ENCODE peak calls at places on chromosomes 12 and 14, in four cellular contexts. C is fibroblast of lung, E is GM23248, M is right cardiac atrium. L is an unnamed sample.

GRCh38 chr12:92992041-92992440 is 62.9 kb upstream of the EEA1 start:
- DNase-seq in C (peak; percentile 52), E (peak; percentile 58), M (no peak), L (no peak)

GRCh38 chr12:96398422-96399080 is 1.7 kb downstream of the CDK17 start:
- DNase-seq in E (peak; percentile 30), M (no peak), C (peak; percentile 39), L (no peak)

GRCh38 chr14:100653409-100653808 is 66.2 kb upstream of the BEGAIN start:
- DNase-seq in M (no peak), C (no peak), E (no peak), L (no peak)

GRCh38 chr14:35391388-35391710 is 13.2 kb downstream of the NFKBIA start:
- DNase-seq in C (no peak), M (no peak), E (no peak), L (no peak)

GRCh38 chr12:12503384-12504078 is 59.1 kb downstream of the DUSP16 start:
- DNase-seq in E (no peak), M (no peak), C (no peak), L (no peak)

GRCh38 chr14:73785336-73785833 is 66.2 kb upstream of the PTGR2 start:
- DNase-seq in C (peak; percentile 96), M (no peak), E (peak; percentile 88), L (no peak)

GRCh38 chr14:86672071-86672470 is 1142.1 kb downstream of the FLRT2 start:
- DNase-seq in C (no peak), E (no peak), M (no peak), L (no peak)

GRCh38 chr14:105316563-105316941 is 2.0 kb downstream of the PACS2 start:
- DNase-seq in C (no peak), M (no peak), E (no peak), L (no peak)

GRCh38 chr12:646303-647038 is 16.8 kb downstream of the NINJ2 start:
- DNase-seq in E (peak; percentile 82), C (no peak), M (peak; percentile 92), L (no peak)

GRCh38 chr14:24816929-24817637 is 183.1 kb upstream of the GZMB start:
- DNase-seq in C (no peak), M (no peak), E (no peak), L (no peak)

GRCh38 chr12:112125250-112125999 is at the start of gene TRAFD1:
- DNase-seq in M (peak; percentile 100), C (peak; percentile 97), E (peak; percentile 99), L (peak; percentile 97)
- H3K4me1 ChIP-seq in M (peaks cover 6% of the 10 kb centered on the region), C (peaks cover 26% of the 10 kb centered on the region), E (peaks cover 58% of the 10 kb centered on the region), L (peaks cover 59% of the 10 kb centered on the region)

DNA sequence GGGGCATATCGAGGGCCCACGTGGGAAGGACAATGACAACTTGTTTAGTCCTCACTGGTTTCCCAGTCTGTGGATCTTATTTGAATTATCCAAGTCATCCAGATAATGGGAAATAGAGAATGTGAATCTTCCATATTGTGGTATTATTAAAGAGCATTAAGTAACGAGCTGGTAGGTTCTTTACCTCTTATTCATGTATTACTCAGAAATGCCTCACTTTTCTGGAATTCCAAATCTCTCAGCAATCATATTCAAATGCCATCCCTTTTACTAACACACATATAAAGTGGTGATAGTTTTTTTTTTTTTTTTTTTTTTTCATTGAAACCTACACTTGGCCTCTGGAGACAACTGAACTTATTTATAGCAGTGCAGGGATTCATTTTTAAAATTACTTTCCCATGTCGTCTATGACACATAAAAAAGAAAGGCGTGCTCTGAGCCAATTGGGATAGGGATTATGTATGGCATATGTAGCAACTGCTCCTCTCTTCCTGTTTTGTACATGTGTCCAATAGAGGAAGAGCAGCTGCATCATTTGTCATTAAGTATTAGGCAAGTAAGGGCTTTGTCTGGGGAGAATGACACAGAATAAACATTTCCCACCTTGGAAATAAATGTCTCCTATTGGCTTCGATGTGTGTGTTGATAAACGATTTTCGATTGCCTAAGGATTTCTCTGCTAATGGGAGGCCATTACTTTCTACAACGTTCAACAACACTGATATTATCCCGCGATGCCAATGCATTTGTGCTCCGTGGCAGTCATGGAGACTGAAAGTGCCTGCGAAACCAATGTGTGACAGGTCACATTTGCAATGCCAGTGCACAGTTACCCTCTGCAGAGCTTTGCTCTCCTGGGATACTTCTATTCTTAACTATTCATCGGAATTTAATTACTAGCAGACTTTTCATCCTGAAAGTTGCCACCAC is 78.6 kb upstream of the IFNG-AS1 start:
- DNase-seq in C (peak; percentile 78), E (peak; percentile 95), M (no peak), L (no peak)
- H3K27ac ChIP-seq in C (peak overlapping the region; percentile 74), E (peak overlapping the region; percentile 94), M (peak overlapping the region; percentile 72), L (no peak overlapping the region)

GRCh38 chr12:120238224-120238616 is 27.3 kb downstream of the PXN start:
- DNase-seq in E (no peak), C (no peak), M (peak; percentile 42), L (no peak)
- H3K4me1 ChIP-seq in E (peaks cover 77% of the 10 kb centered on the region), C (peaks cover 59% of the 10 kb centered on the region), M (peaks cover 75% of the 10 kb centered on the region), L (peaks cover 100% of the 10 kb centered on the region)

GRCh38 chr14:101872333-101872732 is 92.0 kb upstream of the DYNC1H1 start:
- DNase-seq in C (no peak), M (no peak), E (no peak), L (no peak)
- H3K27ac ChIP-seq in C (no peak overlapping the region), M (no peak overlapping the region), E (no peak overlapping the region), L (no peak overlapping the region)

DNA sequence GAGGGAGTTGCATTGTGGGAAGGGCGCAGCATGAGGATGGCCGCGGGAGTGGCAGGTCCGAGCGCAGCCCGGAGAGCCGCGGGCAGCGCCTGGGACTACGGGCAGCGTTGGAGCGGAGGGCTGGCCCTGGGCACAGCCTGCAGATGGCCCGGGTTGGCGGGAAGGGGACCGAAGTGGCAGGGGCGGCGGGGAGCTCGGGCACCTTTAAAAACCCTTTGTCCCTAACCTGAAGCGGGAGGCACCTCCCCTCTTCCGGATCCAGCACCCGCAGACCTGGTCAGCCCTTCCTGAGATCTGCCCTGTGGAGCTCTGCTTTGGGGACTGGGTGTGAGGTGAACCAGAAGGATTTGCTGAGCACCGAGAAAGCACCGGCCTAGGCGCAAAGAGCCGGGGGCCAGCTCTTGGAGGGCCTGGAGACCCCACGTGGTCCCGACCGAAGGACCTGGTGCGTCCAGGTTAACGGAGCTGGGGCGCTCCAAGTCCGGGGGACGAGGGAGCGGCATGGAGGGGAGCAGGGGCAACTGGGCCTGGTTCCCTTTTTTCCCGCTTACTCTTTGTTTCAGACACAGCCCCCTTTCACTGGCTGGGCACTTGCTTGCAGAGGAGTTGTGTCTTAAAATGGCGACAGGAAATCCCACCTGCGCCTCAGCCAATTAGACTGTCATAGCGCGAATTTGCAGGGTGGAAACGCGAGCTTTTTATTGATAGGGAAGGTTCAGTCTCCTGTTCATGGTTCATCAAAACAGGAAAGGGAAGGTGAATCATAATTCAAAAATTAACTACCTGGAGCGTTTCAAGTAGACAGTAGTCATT is 792 bp upstream of the SLC38A1 start:
- DNase-seq in E (peak; percentile 2), C (no peak), M (peak; percentile 73), L (no peak)
- H3K4me1 ChIP-seq in E (peaks cover 22% of the 10 kb centered on the region), C (peaks cover 4% of the 10 kb centered on the region), M (no peaks in the 10 kb centered on the region), L (peaks cover 41% of the 10 kb centered on the region)

GRCh38 chr12:55973598-55974307 is at the start of gene RAB5B:
- DNase-seq in E (peak; percentile 100), M (peak; percentile 100), C (peak; percentile 100), L (peak; percentile 99)

GRCh38 chr12:55970775-55971174 is 3.1 kb upstream of the RAB5B start:
- DNase-seq in E (peak; percentile 42), C (peak; percentile 58), M (no peak), L (no peak)

GRCh38 chr12:55972045-55972843 is 1.6 kb upstream of the RAB5B start:
- DNase-seq in C (peak; percentile 58), M (no peak), E (peak; percentile 61), L (no peak)

GRCh38 chr12:55974308-55974724 is 438 bp downstream of the RAB5B start:
- DNase-seq in E (peak; percentile 73), M (no peak), C (peak; percentile 45), L (peak; percentile 78)

DNA sequence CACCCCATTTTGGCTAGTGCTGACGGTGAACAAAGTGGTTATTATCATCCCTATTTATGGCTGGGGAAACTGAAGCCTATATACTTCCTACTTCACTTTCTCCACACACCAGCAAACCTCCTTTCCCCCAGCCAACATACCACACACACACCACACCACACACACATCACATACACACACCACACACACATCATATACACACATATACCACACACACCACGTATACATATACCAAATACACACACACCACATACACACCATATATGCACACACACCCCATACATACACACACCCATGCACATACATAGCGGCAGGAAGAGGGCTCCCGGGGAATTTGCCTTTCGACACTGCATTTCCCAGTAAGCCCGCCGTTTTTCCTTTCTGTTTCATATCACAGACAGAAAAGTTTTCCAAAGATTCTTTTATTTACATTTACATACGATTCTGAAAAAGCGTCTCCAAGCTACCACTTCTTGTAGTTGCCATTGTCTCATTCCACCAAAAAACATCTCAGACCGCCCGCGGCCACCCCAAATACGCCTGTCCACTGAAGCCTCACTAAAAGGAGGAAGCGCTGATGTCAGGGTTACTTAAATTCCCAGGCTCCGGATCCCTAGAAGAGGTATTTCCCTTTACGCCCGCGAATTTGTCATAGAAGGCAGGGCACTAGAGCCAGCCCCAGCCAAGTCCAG is 826 bp upstream of the RAB5B start:
- DNase-seq in E (no peak), C (peak; percentile 59), M (no peak), L (no peak)
- H3K27ac ChIP-seq in E (peak overlapping the region; percentile 96), C (peak overlapping the region; percentile 94), M (peak overlapping the region; percentile 98), L (peak overlapping the region; percentile 89)

DNA sequence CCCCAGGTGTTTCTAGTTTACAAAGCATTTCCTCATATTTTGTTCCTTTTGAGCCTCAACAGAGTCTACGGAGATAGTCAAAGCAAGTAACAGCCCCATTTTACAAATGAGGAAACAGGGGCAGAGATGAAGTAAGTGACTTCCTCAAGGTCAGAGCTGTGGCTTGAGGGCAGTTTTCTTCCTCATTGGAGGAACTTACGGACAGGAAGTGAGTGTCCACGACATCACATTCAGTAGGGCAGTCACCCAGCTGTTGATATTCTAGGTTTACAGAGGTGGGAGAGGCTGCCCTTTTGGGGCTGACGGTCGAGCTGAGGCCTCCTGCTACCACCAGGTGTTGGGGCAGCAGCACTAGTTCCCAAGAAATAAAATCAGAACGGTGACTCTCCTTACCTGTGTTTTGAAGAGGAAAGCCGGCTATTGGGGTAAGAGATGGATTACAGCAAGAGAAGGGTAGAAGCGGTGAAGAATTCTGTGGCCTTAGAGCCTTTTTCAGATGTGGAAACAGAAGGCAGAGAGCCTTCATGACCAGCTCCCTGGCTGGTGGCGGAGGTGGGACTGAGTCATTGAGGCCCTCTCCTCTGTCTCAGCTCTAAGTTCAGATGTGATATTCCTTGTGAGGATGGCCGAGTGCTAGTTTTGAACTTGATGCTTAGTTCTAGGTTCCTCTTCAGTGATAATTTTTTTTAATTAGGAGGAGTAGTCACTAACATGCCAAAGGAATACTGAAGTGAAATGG is 41.7 kb downstream of the SUSD6 start:
- DNase-seq in M (no peak), C (no peak), E (peak; percentile 32), L (no peak)
- H3K4me1 ChIP-seq in M (peaks cover 29% of the 10 kb centered on the region), C (peaks cover 22% of the 10 kb centered on the region), E (peaks cover 52% of the 10 kb centered on the region), L (peaks cover 90% of the 10 kb centered on the region)

DNA sequence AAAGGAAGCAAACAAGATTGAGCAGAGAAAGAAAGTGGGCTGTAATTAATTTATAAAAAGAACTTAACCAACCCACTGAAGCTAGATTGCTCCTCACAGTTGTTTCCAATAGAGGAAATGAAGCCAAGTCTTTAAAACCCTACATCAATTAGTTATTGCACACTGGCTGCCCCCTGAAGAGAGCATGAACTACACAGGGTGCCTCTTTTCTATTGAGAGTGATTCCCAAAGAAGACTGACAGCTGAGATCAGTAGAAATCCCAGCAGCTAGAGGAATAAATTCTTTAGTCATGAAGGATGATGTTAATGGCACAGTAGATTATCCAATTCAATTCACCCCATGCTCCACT is 8.6 kb upstream of the USP15 start:
- DNase-seq in E (no peak), M (no peak), C (no peak), L (no peak)
- H3K27ac ChIP-seq in E (no peak overlapping the region), M (no peak overlapping the region), C (no peak overlapping the region), L (peak overlapping the region; percentile 46)